ENCODE peak calls at places on chromosomes 2 and 18, in seven cellular contexts. O is IMR-90, L is HepG2, R is fibroblast of lung, X is neural progenitor cell, C is colonic mucosa, Q is K562. V is an unnamed sample.

GRCh38 chr18:59748628-59749360 is 51.6 kb upstream of the CCBE1 start:
- DNase-seq in X (no peak), C (no peak), L (no peak), O (peak; percentile 93), R (peak; percentile 74), Q (no peak), V (no peak)

GRCh38 chr2:187138240-187138639 is 289.3 kb upstream of the ZSWIM2 start:
- DNase-seq in L (peak; percentile 37), O (peak; percentile 21), Q (no peak), C (peak; percentile 19), X (peak; percentile 59), R (peak; percentile 70), V (peak; percentile 78)

GRCh38 chr18:76658627-76659026 is 163.6 kb upstream of the ZNF516 start:
- DNase-seq in O (no peak), C (no peak), X (peak; percentile 79), Q (peak; percentile 16), R (no peak), L (no peak), V (peak; percentile 88)

GRCh38 chr2:96594701-96595152 is 43.4 kb downstream of the KANSL3 start:
- DNase-seq in L (no peak), C (no peak), X (no peak), O (no peak), Q (no peak), R (no peak), V (no peak)

GRCh38 chr2:104545055-104545454 is 308.9 kb upstream of the POU3F3 start:
- DNase-seq in Q (no peak), R (no peak), X (no peak), L (no peak), O (no peak), C (no peak), V (no peak)

GRCh38 chr2:84817239-84817655 is 63.6 kb downstream of the TRABD2A start:
- DNase-seq in Q (no peak), C (no peak), X (no peak), O (no peak), R (no peak), L (no peak), V (no peak)

GRCh38 chr2:219178377-219179175 is 501 bp downstream of the RETREG2 start:
- DNase-seq in R (no peak), Q (peak; percentile 58), C (peak; percentile 71), L (no peak), O (peak; percentile 15), X (peak; percentile 81), V (no peak)

GRCh38 chr2:11681722-11682589 is 12.0 kb upstream of the NTSR2 start:
- DNase-seq in C (peak; percentile 37), Q (peak; percentile 91), L (peak; percentile 55), X (peak; percentile 63), O (no peak), R (no peak), V (peak; percentile 95)

GRCh38 chr2:98821629-98822135 is 90.8 kb upstream of the MGAT4A start:
- DNase-seq in O (no peak), Q (no peak), R (no peak), L (no peak), C (no peak), X (no peak), V (no peak)

GRCh38 chr18:48032876-48033769 is 102.7 kb upstream of the SMAD2 start:
- DNase-seq in O (peak; percentile 53), Q (no peak), L (no peak), X (no peak), C (no peak), R (peak; percentile 29), V (peak; percentile 39)

GRCh38 chr2:239472220-239472775 is 71.5 kb upstream of the HDAC4 start:
- DNase-seq in Q (no peak), X (no peak), R (no peak), O (no peak), C (no peak), L (no peak), V (peak; percentile 34)

GRCh38 chr18:28432350-28432749 is 255.4 kb upstream of the CDH2 start:
- DNase-seq in L (no peak), R (no peak), O (no peak), C (no peak), X (no peak), Q (no peak), V (no peak)

GRCh38 chr2:86366651-86367500 is 29.4 kb upstream of the REEP1 start:
- DNase-seq in X (no peak), C (no peak), Q (no peak), R (no peak), L (no peak), O (no peak), V (no peak)

GRCh38 chr2:205133544-205133943 is 548.8 kb upstream of the NRP2 start:
- DNase-seq in O (no peak), Q (no peak), C (no peak), R (peak; percentile 26), X (no peak), L (no peak), V (no peak)

GRCh38 chr2:104447831-104448434 is 406.0 kb upstream of the POU3F3 start:
- DNase-seq in Q (no peak), O (no peak), R (no peak), L (no peak), C (no peak), X (no peak), V (no peak)

GRCh38 chr2:28951910-28952805 is 28.9 kb upstream of the TOGARAM2 start:
- DNase-seq in X (peak; percentile 50), Q (no peak), L (peak; percentile 85), C (no peak), O (peak; percentile 18), R (peak; percentile 87), V (no peak)

GRCh38 chr2:220437938-220438337 is 810.5 kb downstream of the SLC4A3 start:
- DNase-seq in X (no peak), C (no peak), R (no peak), Q (no peak), L (no peak), O (peak; percentile 30), V (no peak)

GRCh38 chr2:12120281-12121150 is 374.1 kb downstream of the LPIN1 start:
- DNase-seq in R (peak; percentile 81), X (no peak), L (no peak), O (peak; percentile 80), C (no peak), Q (no peak), V (no peak)

GRCh38 chr2:212811946-212812345 is 273.3 kb upstream of the ERBB4 start:
- DNase-seq in C (no peak), L (no peak), X (no peak), O (no peak), Q (no peak), R (no peak), V (no peak)

GRCh38 chr2:20514596-20515269 is 67.9 kb downstream of the RHOB start:
- DNase-seq in L (no peak), C (no peak), O (peak; percentile 98), R (peak; percentile 97), Q (no peak), X (no peak), V (no peak)

GRCh38 chr2:10257500-10258147 is 45.1 kb upstream of the HPCAL1 start:
- DNase-seq in Q (no peak), X (no peak), O (no peak), R (no peak), C (no peak), L (no peak), V (peak; percentile 22)

GRCh38 chr2:190812506-190813294 is 67.9 kb upstream of the GLS start:
- DNase-seq in C (no peak), R (no peak), L (peak; percentile 90), X (no peak), O (peak; percentile 49), Q (no peak), V (no peak)

GRCh38 chr18:77206676-77207370 is 42.8 kb upstream of the GALR1 start:
- DNase-seq in C (peak; percentile 40), Q (no peak), O (peak; percentile 70), L (no peak), X (no peak), R (peak; percentile 84), V (no peak)

GRCh38 chr2:16402891-16403290 is 262.7 kb downstream of the CYRIA start:
- DNase-seq in X (no peak), Q (no peak), C (no peak), O (no peak), L (no peak), R (no peak), V (no peak)

GRCh38 chr2:163155279-163155883 is 316.8 kb upstream of the KCNH7 start:
- DNase-seq in X (peak; percentile 48), R (peak; percentile 42), L (peak; percentile 38), C (no peak), O (peak; percentile 35), Q (peak; percentile 25), V (no peak)

GRCh38 chr2:43333656-43334144 is 107.3 kb upstream of the ZFP36L2 start:
- DNase-seq in C (peak; percentile 22), Q (no peak), X (no peak), L (no peak), O (peak; percentile 66), R (peak; percentile 93), V (no peak)
- H3K9ac ChIP-seq in C (no peak overlapping the region), Q (no peak overlapping the region), X (no peak overlapping the region), L (no peak overlapping the region), O (peak overlapping the region; percentile 71), R (no peak overlapping the region), V (no peak overlapping the region)

GRCh38 chr2:50514881-50515280 is 517.1 kb downstream of the NRXN1 start:
- DNase-seq in X (peak; percentile 54), R (no peak), Q (no peak), O (no peak), L (no peak), C (no peak), V (peak; percentile 86)

GRCh38 chr2:50515638-50516037 is 516.3 kb downstream of the NRXN1 start:
- DNase-seq in X (no peak), Q (no peak), L (no peak), O (no peak), R (no peak), C (no peak), V (no peak)

GRCh38 chr2:50509852-50510251 is 522.1 kb downstream of the NRXN1 start:
- DNase-seq in X (no peak), C (no peak), Q (no peak), L (no peak), O (no peak), R (no peak), V (no peak)

GRCh38 chr2:50512397-50512796 is 519.5 kb downstream of the NRXN1 start:
- DNase-seq in C (no peak), L (no peak), R (no peak), Q (no peak), O (no peak), X (peak; percentile 17), V (no peak)

GRCh38 chr2:50513724-50514123 is 518.2 kb downstream of the NRXN1 start:
- DNase-seq in O (no peak), Q (no peak), L (no peak), C (no peak), X (no peak), R (no peak), V (no peak)
- TF ChIP-seq CTCF in O (no peak), Q (no peak), L (no peak), C (no peak), X (peak; percentile 45), R (no peak), V (peak; percentile 74)

GRCh38 chr2:119241205-119241532 is 17.5 kb downstream of the STEAP3 start:
- DNase-seq in L (no peak), O (no peak), C (peak; percentile 60), X (no peak), Q (no peak), R (no peak), V (no peak)
- H3K4me3 ChIP-seq in L (no peak overlapping the region), O (no peak overlapping the region), C (no peak overlapping the region), X (no peak overlapping the region), Q (no peak overlapping the region), R (no peak overlapping the region), V (no peak overlapping the region)

DNA sequence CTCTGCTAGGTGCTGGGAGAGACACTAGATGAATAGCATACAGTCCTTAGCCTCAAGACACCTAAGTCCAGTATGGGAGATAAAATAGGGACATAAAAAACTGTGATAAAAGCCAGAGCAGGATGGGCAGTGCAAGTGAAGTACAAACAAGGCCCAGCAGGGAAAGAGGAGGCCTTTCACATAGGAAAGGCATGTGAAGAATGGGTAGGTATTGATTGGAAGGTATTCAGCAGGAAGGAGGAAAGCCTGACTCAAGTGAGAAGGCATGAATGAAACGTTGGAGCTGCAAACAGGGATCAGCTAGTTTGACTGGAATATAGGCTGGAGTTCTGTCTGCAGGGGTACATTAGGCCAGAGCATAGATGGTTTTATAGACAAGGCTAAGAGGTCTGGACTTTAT is 11.0 kb upstream of the CXCR4 start:
- DNase-seq in Q (no peak), X (no peak), C (no peak), L (peak; percentile 26), R (no peak), O (no peak), V (no peak)
- H3K9ac ChIP-seq in Q (no peak overlapping the region), X (no peak overlapping the region), C (no peak overlapping the region), L (no peak overlapping the region), R (no peak overlapping the region), O (no peak overlapping the region), V (peak overlapping the region; percentile 14)

V was measured in endodermal cell.